ENCODE peak calls at places on chromosome 9, in ten cellular contexts. N is fibroblast of pulmonary artery; G is heart right ventricle; L is transverse colon; F is CD8-positive, alpha-beta memory T cell; U is psoas muscle; Q is CD4-positive, CD25-positive, alpha-beta regulatory T cell; T is foreskin fibroblast; A is adrenal gland; B is astrocyte of the cerebellum. H is an unnamed sample.

GRCh38 chr9:114117996-114118830 is 19.1 kb upstream of the KIF12 start:
- DNase-seq in N (no peak), G (no peak), L (no peak), F (no peak), U (no peak), Q (no peak), T (no peak), A (no peak), B (no peak), H (peak; percentile 59)

GRCh38 chr9:88258587-88258986 is 120.3 kb upstream of the SPATA31C2 start:
- DNase-seq in N (peak; percentile 35), G (peak; percentile 68), L (peak; percentile 18), F (no peak), U (no peak), Q (no peak), T (no peak), A (peak; percentile 35), B (no peak), H (peak; percentile 57)

GRCh38 chr9:97501177-97501971 is at the start of gene TMOD1:
- DNase-seq in N (peak; percentile 15), G (peak; percentile 88), L (peak; percentile 79), F (no peak), U (peak; percentile 90), Q (peak; percentile 51), T (peak; percentile 34), A (peak; percentile 73), B (no peak), H (peak; percentile 51)

GRCh38 chr9:74696520-74696919 is 191.2 kb downstream of the TRPM6 start:
- DNase-seq in N (no peak), G (no peak), L (no peak), F (no peak), U (no peak), Q (no peak), T (no peak), A (no peak), B (no peak), H (no peak)

GRCh38 chr9:101242651-101243050 is 142.2 kb downstream of the BAAT start:
- DNase-seq in N (no peak), G (no peak), L (no peak), F (no peak), U (no peak), Q (no peak), T (no peak), A (no peak), B (no peak), H (no peak)

GRCh38 chr9:33329996-33330395 is 39.7 kb downstream of the NFX1 start:
- DNase-seq in N (peak; percentile 56), G (no peak), L (peak; percentile 35), F (no peak), U (no peak), Q (no peak), T (peak; percentile 70), A (no peak), B (no peak), H (no peak)

GRCh38 chr9:91884153-91884552 is 65.9 kb downstream of the ROR2 start:
- DNase-seq in N (no peak), G (no peak), L (no peak), F (no peak), U (no peak), Q (no peak), T (no peak), A (no peak), B (no peak), H (no peak)

GRCh38 chr9:83231039-83231438 is 168.1 kb upstream of the RASEF start:
- DNase-seq in N (no peak), G (no peak), L (no peak), F (no peak), U (no peak), Q (no peak), T (no peak), A (no peak), B (no peak), H (no peak)

GRCh38 chr9:129878253-129878652 is 43.0 kb downstream of the USP20 start:
- DNase-seq in N (no peak), G (no peak), L (no peak), F (no peak), U (peak; percentile 52), Q (no peak), T (no peak), A (no peak), B (no peak), H (no peak)

GRCh38 chr9:112535811-112536210 is 49.2 kb downstream of the KIAA1958 start:
- DNase-seq in N (peak; percentile 71), G (no peak), L (no peak), F (no peak), U (no peak), Q (no peak), T (peak; percentile 69), A (no peak), B (no peak), H (no peak)

GRCh38 chr9:88874391-88874790 is 116.9 kb upstream of the S1PR3 start:
- DNase-seq in N (peak; percentile 6), G (no peak), L (no peak), F (no peak), U (no peak), Q (no peak), T (no peak), A (no peak), B (no peak), H (no peak)

GRCh38 chr9:74281674-74282073 is 215.5 kb upstream of the RORB start:
- DNase-seq in N (no peak), G (no peak), L (no peak), F (no peak), U (no peak), Q (no peak), T (no peak), A (no peak), B (no peak), H (no peak)

GRCh38 chr9:136541179-136541578 is 4.7 kb downstream of the NOTCH1 start:
- DNase-seq in N (no peak), G (no peak), L (no peak), F (no peak), U (no peak), Q (no peak), T (no peak), A (no peak), B (no peak), H (no peak)
- H3K4me3 ChIP-seq in N (no peak overlapping the region), G (peak overlapping the region; percentile 13), L (no peak overlapping the region), F (no peak overlapping the region), U (peak overlapping the region; percentile 51), Q (no peak overlapping the region), T (no peak overlapping the region), A (no peak overlapping the region), B (no peak overlapping the region), H (no peak overlapping the region)

DNA sequence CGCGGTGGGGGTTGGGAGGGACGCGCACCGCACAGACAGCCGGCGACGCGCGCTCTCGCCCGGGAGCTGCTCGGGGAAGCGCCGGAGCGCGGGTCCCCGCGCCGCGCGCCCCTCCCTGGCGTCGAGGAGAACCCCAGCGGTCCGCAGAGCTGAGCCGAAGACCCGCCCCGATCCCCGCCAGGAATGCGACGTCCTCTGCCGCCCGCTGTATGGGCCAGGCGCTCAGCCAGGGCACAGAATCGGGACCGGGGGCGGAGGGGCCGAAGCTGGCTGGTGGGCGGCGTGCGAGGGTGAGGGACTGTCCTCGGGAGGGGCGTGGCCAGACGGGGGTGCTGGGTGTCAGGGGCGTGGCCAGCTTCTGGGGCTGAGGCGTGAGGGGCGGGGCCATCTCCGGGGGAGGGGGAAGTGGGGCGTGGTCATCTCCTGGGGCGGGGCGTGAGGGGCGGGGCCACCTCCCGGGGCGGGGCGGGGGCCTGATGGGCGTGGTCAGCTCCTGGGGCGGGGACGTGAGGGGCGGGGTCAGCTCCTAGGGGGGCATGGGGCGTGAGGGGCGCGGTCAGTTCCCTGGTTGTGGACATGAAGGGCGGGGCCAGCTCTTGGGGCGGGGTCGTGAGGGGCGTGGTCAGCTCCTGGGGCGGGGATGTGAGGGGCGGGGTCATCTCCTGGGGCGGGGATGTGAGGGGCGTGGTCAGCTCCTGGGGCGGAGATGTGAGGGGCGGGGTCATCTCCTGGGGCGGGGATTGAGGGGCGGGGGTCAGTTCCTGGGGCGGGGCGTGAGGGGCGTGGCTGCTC is 965 bp downstream of the PTGDS start:
- DNase-seq in N (peak; percentile 61), G (peak; percentile 89), L (peak; percentile 65), F (peak; percentile 68), U (peak; percentile 89), Q (peak; percentile 40), T (peak; percentile 26), A (peak; percentile 65), B (no peak), H (peak; percentile 75)
- H3K4me3 ChIP-seq in N (peak overlapping the region; percentile 57), G (peak overlapping the region; percentile 67), L (peak overlapping the region; percentile 34), F (no peak overlapping the region), U (peak overlapping the region; percentile 64), Q (no peak overlapping the region), T (peak overlapping the region; percentile 46), A (peak overlapping the region; percentile 65), B (peak overlapping the region; percentile 40), H (peak overlapping the region; percentile 31)

DNA sequence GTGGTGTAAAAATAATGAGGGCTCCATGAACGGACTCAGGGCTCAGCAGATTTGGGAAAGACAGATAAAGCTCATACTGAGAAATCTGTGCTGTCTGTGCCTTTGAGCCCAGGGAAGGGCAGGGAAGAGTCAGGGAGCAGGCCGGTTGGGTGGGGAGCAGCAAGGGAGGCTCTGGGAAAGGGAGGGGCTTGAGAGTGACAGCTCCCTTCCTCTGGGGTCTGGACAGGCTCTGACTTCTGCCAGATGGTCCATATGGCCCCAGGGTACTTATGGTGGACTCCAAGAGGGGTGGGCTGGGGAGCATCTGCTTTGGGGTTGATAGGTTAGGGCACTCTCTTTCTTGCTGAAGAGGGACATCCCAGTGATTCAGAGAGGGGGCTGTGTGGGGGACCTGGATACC is 2.1 kb downstream of the NPR2 start:
- DNase-seq in N (no peak), G (no peak), L (no peak), F (no peak), U (no peak), Q (no peak), T (no peak), A (no peak), B (no peak), H (no peak)
- H3K4me3 ChIP-seq in N (peak overlapping the region; percentile 27), G (peak overlapping the region; percentile 71), L (no peak overlapping the region), F (no peak overlapping the region), U (peak overlapping the region; percentile 79), Q (no peak overlapping the region), T (peak overlapping the region; percentile 53), A (no peak overlapping the region), B (peak overlapping the region; percentile 46), H (no peak overlapping the region)

DNA sequence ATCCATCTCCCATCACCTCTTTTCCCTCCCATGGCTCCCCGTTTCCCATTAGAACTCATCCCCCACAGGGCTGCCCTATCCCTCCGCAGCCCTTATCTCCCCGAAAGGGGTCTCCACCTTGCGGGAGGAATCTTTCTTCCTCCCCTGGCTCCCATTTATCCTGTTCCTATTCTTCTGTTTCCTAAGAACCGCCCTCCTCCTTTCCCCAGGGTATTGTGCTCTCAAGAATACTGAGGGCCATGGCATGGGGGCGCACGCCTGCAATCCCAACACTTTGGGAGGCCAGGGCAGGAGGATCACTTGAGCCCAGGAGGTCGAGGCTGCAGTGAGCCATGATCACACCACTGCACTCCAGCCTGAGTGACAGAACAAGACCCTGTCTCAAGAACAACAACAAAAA is 665 bp downstream of the CD72 start:
- DNase-seq in N (no peak), G (no peak), L (no peak), F (no peak), U (no peak), Q (no peak), T (no peak), A (no peak), B (no peak), H (no peak)
- H3K4me3 ChIP-seq in N (no peak overlapping the region), G (peak overlapping the region; percentile 53), L (peak overlapping the region; percentile 37), F (peak overlapping the region; percentile 82), U (peak overlapping the region; percentile 61), Q (peak overlapping the region; percentile 79), T (no peak overlapping the region), A (peak overlapping the region; percentile 45), B (no peak overlapping the region), H (no peak overlapping the region)

GRCh38 chr9:4581031-4581760 is 80.9 kb upstream of the PLPP6 start:
- DNase-seq in N (no peak), G (no peak), L (no peak), F (no peak), U (no peak), Q (no peak), T (no peak), A (no peak), B (no peak), H (no peak)
- H3K4me3 ChIP-seq in N (no peak overlapping the region), G (no peak overlapping the region), L (no peak overlapping the region), F (no peak overlapping the region), U (no peak overlapping the region), Q (no peak overlapping the region), T (no peak overlapping the region), A (no peak overlapping the region), B (no peak overlapping the region), H (no peak overlapping the region)

H was measured in lung.